ENCODE peak calls at places on chromosomes 3 and 15, in eight cellular contexts. One of them, this sample, is unnamed.

GRCh38 chr3:124663690-124664089 is 66.6 kb upstream of the UMPS start:
- DNase-seq in suprapubic skin: no peak
- DNase-seq in ovary: no peak
- DNase-seq in stomach: no peak
- DNase-seq in A549: peak; percentile 31
- DNase-seq in upper lobe of left lung: no peak
- DNase-seq in SK-N-SH: no peak
- DNase-seq in H1: no peak
- DNase-seq in this sample: no peak

GRCh38 chr3:138591392-138591791 is 2.7 kb downstream of the CEP70 start:
- DNase-seq in stomach: no peak
- DNase-seq in ovary: no peak
- DNase-seq in upper lobe of left lung: no peak
- DNase-seq in suprapubic skin: no peak
- DNase-seq in SK-N-SH: no peak
- DNase-seq in H1: no peak
- DNase-seq in A549: no peak
- DNase-seq in this sample: no peak

GRCh38 chr15:60444289-60444912 is 34.5 kb downstream of the ICE2 start:
- DNase-seq in SK-N-SH: peak; percentile 10
- DNase-seq in stomach: no peak
- DNase-seq in upper lobe of left lung: no peak
- DNase-seq in A549: peak; percentile 50
- DNase-seq in ovary: no peak
- DNase-seq in H1: no peak
- DNase-seq in suprapubic skin: no peak
- DNase-seq in this sample: no peak

GRCh38 chr15:66715181-66715624 is 13.2 kb downstream of the SMAD6 start:
- DNase-seq in H1: no peak
- DNase-seq in upper lobe of left lung: peak; percentile 54
- DNase-seq in A549: no peak
- DNase-seq in SK-N-SH: peak; percentile 51
- DNase-seq in ovary: no peak
- DNase-seq in suprapubic skin: no peak
- DNase-seq in stomach: no peak
- DNase-seq in this sample: no peak

GRCh38 chr15:70627734-70628541 is 135.4 kb downstream of the UACA start:
- DNase-seq in A549: no peak
- DNase-seq in suprapubic skin: no peak
- DNase-seq in H1: no peak
- DNase-seq in SK-N-SH: peak; percentile 59
- DNase-seq in upper lobe of left lung: no peak
- DNase-seq in stomach: no peak
- DNase-seq in ovary: no peak
- DNase-seq in this sample: no peak

GRCh38 chr15:92069308-92070244 is 216.1 kb downstream of the SLCO3A1 start:
- DNase-seq in H1: no peak
- DNase-seq in suprapubic skin: peak; percentile 80
- DNase-seq in upper lobe of left lung: no peak
- DNase-seq in SK-N-SH: no peak
- DNase-seq in ovary: no peak
- DNase-seq in A549: peak; percentile 80
- DNase-seq in stomach: peak; percentile 50
- DNase-seq in this sample: peak; percentile 26

GRCh38 chr3:141477224-141477623 is 9.6 kb upstream of the RASA2 start:
- DNase-seq in SK-N-SH: no peak
- DNase-seq in A549: peak; percentile 75
- DNase-seq in ovary: no peak
- DNase-seq in stomach: peak; percentile 38
- DNase-seq in upper lobe of left lung: no peak
- DNase-seq in suprapubic skin: no peak
- DNase-seq in H1: no peak
- DNase-seq in this sample: no peak

GRCh38 chr3:184616416-184616815 is 54.8 kb downstream of the EPHB3 start:
- DNase-seq in SK-N-SH: no peak
- DNase-seq in A549: no peak
- DNase-seq in ovary: no peak
- DNase-seq in H1: no peak
- DNase-seq in stomach: no peak
- DNase-seq in upper lobe of left lung: no peak
- DNase-seq in suprapubic skin: no peak
- DNase-seq in this sample: no peak

GRCh38 chr15:67091073-67091965 is 25.9 kb downstream of the SMAD3 start:
- DNase-seq in H1: no peak
- DNase-seq in SK-N-SH: peak; percentile 81
- DNase-seq in upper lobe of left lung: no peak
- DNase-seq in suprapubic skin: no peak
- DNase-seq in ovary: peak; percentile 70
- DNase-seq in A549: peak; percentile 89
- DNase-seq in stomach: peak; percentile 76
- DNase-seq in this sample: no peak

GRCh38 chr3:64533565-64534317 is 154.1 kb downstream of the ADAMTS9 start:
- DNase-seq in suprapubic skin: peak; percentile 93
- DNase-seq in SK-N-SH: peak; percentile 82
- DNase-seq in A549: peak; percentile 83
- DNase-seq in H1: peak; percentile 86
- DNase-seq in stomach: peak; percentile 91
- DNase-seq in ovary: peak; percentile 94
- DNase-seq in upper lobe of left lung: peak; percentile 34
- DNase-seq in this sample: peak; percentile 82

GRCh38 chr15:82177291-82178010 is 85.1 kb downstream of the EFL1 start:
- DNase-seq in A549: no peak
- DNase-seq in suprapubic skin: no peak
- DNase-seq in H1: no peak
- DNase-seq in ovary: no peak
- DNase-seq in stomach: no peak
- DNase-seq in SK-N-SH: no peak
- DNase-seq in upper lobe of left lung: no peak
- DNase-seq in this sample: no peak

GRCh38 chr3:14507757-14508504 is 32.2 kb downstream of the GRIP2 start:
- DNase-seq in upper lobe of left lung: no peak
- DNase-seq in ovary: peak; percentile 14
- DNase-seq in SK-N-SH: no peak
- DNase-seq in H1: no peak
- DNase-seq in A549: no peak
- DNase-seq in suprapubic skin: peak; percentile 47
- DNase-seq in stomach: no peak
- DNase-seq in this sample: no peak

GRCh38 chr3:39718674-39719595 is 90.5 kb upstream of the MYRIP start:
- DNase-seq in H1: no peak
- DNase-seq in SK-N-SH: no peak
- DNase-seq in A549: no peak
- DNase-seq in ovary: no peak
- DNase-seq in suprapubic skin: no peak
- DNase-seq in stomach: no peak
- DNase-seq in upper lobe of left lung: no peak
- DNase-seq in this sample: no peak

GRCh38 chr15:52294881-52295420 is 653 bp downstream of the MYO5C start:
- DNase-seq in A549: no peak
- DNase-seq in H1: no peak
- DNase-seq in upper lobe of left lung: no peak
- DNase-seq in stomach: no peak
- DNase-seq in suprapubic skin: no peak
- DNase-seq in ovary: no peak
- DNase-seq in SK-N-SH: peak; percentile 70
- DNase-seq in this sample: no peak

GRCh38 chr3:156216216-156216615 is 95.8 kb downstream of the KCNAB1 start:
- DNase-seq in suprapubic skin: no peak
- DNase-seq in upper lobe of left lung: no peak
- DNase-seq in ovary: no peak
- DNase-seq in A549: no peak
- DNase-seq in stomach: no peak
- DNase-seq in SK-N-SH: no peak
- DNase-seq in H1: no peak
- DNase-seq in this sample: no peak

GRCh38 chr15:99435761-99436346 is 129.9 kb upstream of the MEF2A start:
- DNase-seq in H1: no peak
- DNase-seq in stomach: peak; percentile 19
- DNase-seq in SK-N-SH: no peak
- DNase-seq in A549: no peak
- DNase-seq in upper lobe of left lung: peak; percentile 24
- DNase-seq in ovary: no peak
- DNase-seq in suprapubic skin: peak; percentile 66
- DNase-seq in this sample: peak; percentile 7

GRCh38 chr15:31511707-31512310 is 185.2 kb downstream of the KLF13 start:
- DNase-seq in upper lobe of left lung: no peak
- DNase-seq in ovary: no peak
- DNase-seq in H1: no peak
- DNase-seq in SK-N-SH: no peak
- DNase-seq in suprapubic skin: no peak
- DNase-seq in stomach: no peak
- DNase-seq in A549: no peak
- DNase-seq in this sample: no peak

GRCh38 chr3:66989860-66990696 is 8.0 kb upstream of the KBTBD8 start:
- DNase-seq in H1: no peak
- DNase-seq in suprapubic skin: no peak
- DNase-seq in stomach: no peak
- DNase-seq in SK-N-SH: no peak
- DNase-seq in ovary: no peak
- DNase-seq in A549: peak; percentile 63
- DNase-seq in upper lobe of left lung: no peak
- DNase-seq in this sample: no peak

GRCh38 chr15:78461171-78461881 is 23.3 kb downstream of the IREB2 start:
- DNase-seq in suprapubic skin: no peak
- DNase-seq in upper lobe of left lung: no peak
- DNase-seq in H1: no peak
- DNase-seq in SK-N-SH: no peak
- DNase-seq in ovary: no peak
- DNase-seq in A549: no peak
- DNase-seq in stomach: no peak
- DNase-seq in this sample: no peak

DNA sequence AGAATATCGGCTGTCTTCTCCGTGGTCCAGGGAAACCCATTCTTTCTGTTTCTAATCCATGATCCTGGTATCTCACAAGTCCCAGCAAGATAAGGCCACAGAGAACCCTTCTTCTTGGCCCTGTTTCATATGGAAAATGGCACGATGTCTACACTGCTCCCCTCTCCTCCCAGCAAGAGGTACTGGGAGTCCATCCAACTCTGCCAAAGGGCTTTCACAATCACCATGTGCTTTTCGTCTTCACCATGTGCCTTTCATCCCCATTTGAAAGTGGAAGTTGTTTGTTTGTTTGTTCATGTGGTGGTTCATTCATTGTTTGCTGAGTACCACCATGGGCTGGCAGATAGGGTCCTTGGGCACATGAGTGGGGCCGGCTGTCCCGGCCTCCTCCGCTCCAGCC is 5.5 kb downstream of the ITIH3 start:
- DNase-seq in A549: no peak
- DNase-seq in ovary: no peak
- DNase-seq in upper lobe of left lung: no peak
- DNase-seq in suprapubic skin: no peak
- DNase-seq in stomach: no peak
- DNase-seq in SK-N-SH: no peak
- DNase-seq in H1: no peak
- DNase-seq in this sample: no peak
- TF ChIP-seq EP300 in A549: no peak
- TF ChIP-seq EP300 in ovary: no peak
- TF ChIP-seq EP300 in upper lobe of left lung: no peak
- TF ChIP-seq EP300 in suprapubic skin: no peak
- TF ChIP-seq EP300 in stomach: no peak
- TF ChIP-seq EP300 in SK-N-SH: no peak
- TF ChIP-seq EP300 in H1: no peak
- TF ChIP-seq EP300 in this sample: no peak

GRCh38 chr3:119595639-119596329 is 1.9 kb upstream of the PLA1A start:
- DNase-seq in A549: no peak
- DNase-seq in SK-N-SH: no peak
- DNase-seq in H1: no peak
- DNase-seq in ovary: no peak
- DNase-seq in stomach: no peak
- DNase-seq in upper lobe of left lung: no peak
- DNase-seq in suprapubic skin: peak; percentile 37
- DNase-seq in this sample: no peak
- H3K4me3 ChIP-seq in A549: no peak overlapping the region
- H3K4me3 ChIP-seq in SK-N-SH: no peak overlapping the region
- H3K4me3 ChIP-seq in H1: no peak overlapping the region
- H3K4me3 ChIP-seq in ovary: no peak overlapping the region
- H3K4me3 ChIP-seq in stomach: peak overlapping the region; percentile 19
- H3K4me3 ChIP-seq in upper lobe of left lung: no peak overlapping the region
- H3K4me3 ChIP-seq in suprapubic skin: peak overlapping the region; percentile 18
- H3K4me3 ChIP-seq in this sample: peak overlapping the region; percentile 1

GRCh38 chr3:52527732-52528595 is 5.7 kb downstream of the NT5DC2 start:
- DNase-seq in ovary: no peak
- DNase-seq in SK-N-SH: no peak
- DNase-seq in A549: no peak
- DNase-seq in upper lobe of left lung: peak; percentile 59
- DNase-seq in suprapubic skin: no peak
- DNase-seq in stomach: no peak
- DNase-seq in H1: no peak
- DNase-seq in this sample: no peak

GRCh38 chr3:52525666-52526065 is 8.0 kb downstream of the NT5DC2 start:
- DNase-seq in SK-N-SH: no peak
- DNase-seq in ovary: no peak
- DNase-seq in H1: no peak
- DNase-seq in upper lobe of left lung: no peak
- DNase-seq in stomach: no peak
- DNase-seq in A549: no peak
- DNase-seq in suprapubic skin: no peak
- DNase-seq in this sample: no peak

GRCh38 chr3:52526151-52526561 is 7.5 kb downstream of the NT5DC2 start:
- DNase-seq in A549: no peak
- DNase-seq in suprapubic skin: peak; percentile 76
- DNase-seq in upper lobe of left lung: peak; percentile 48
- DNase-seq in SK-N-SH: peak; percentile 23
- DNase-seq in ovary: no peak
- DNase-seq in H1: no peak
- DNase-seq in stomach: no peak
- DNase-seq in this sample: no peak

GRCh38 chr3:52528596-52529375 is 4.9 kb downstream of the NT5DC2 start:
- DNase-seq in H1: no peak
- DNase-seq in stomach: no peak
- DNase-seq in A549: no peak
- DNase-seq in SK-N-SH: no peak
- DNase-seq in upper lobe of left lung: peak; percentile 50
- DNase-seq in suprapubic skin: peak; percentile 76
- DNase-seq in ovary: no peak
- DNase-seq in this sample: no peak

GRCh38 chr3:52527039-52527731 is 6.5 kb downstream of the NT5DC2 start:
- DNase-seq in A549: no peak
- DNase-seq in suprapubic skin: peak; percentile 61
- DNase-seq in stomach: no peak
- DNase-seq in ovary: no peak
- DNase-seq in SK-N-SH: no peak
- DNase-seq in H1: no peak
- DNase-seq in upper lobe of left lung: peak; percentile 67
- DNase-seq in this sample: no peak
- TF ChIP-seq EP300 in A549: no peak
- TF ChIP-seq EP300 in suprapubic skin: no peak
- TF ChIP-seq EP300 in stomach: no peak
- TF ChIP-seq EP300 in ovary: no peak
- TF ChIP-seq EP300 in SK-N-SH: no peak
- TF ChIP-seq EP300 in H1: no peak
- TF ChIP-seq EP300 in upper lobe of left lung: no peak
- TF ChIP-seq EP300 in this sample: no peak

GRCh38 chr3:13420817-13421755 is 964 bp upstream of the NUP210 start:
- DNase-seq in H1: no peak
- DNase-seq in stomach: peak; percentile 30
- DNase-seq in suprapubic skin: no peak
- DNase-seq in upper lobe of left lung: no peak
- DNase-seq in SK-N-SH: no peak
- DNase-seq in A549: no peak
- DNase-seq in ovary: no peak
- DNase-seq in this sample: no peak
- H3K4me3 ChIP-seq in H1: peak overlapping the region; percentile 74
- H3K4me3 ChIP-seq in stomach: peak overlapping the region; percentile 81
- H3K4me3 ChIP-seq in suprapubic skin: peak overlapping the region; percentile 61
- H3K4me3 ChIP-seq in upper lobe of left lung: no peak overlapping the region
- H3K4me3 ChIP-seq in SK-N-SH: peak overlapping the region; percentile 58
- H3K4me3 ChIP-seq in A549: peak overlapping the region; percentile 81
- H3K4me3 ChIP-seq in ovary: no peak overlapping the region
- H3K4me3 ChIP-seq in this sample: no peak overlapping the region

This sample was measured in tibial nerve.